ENCODE peak calls at places on chromosomes 13 and 19, in seven cellular contexts. S is cardiac fibroblast, Z is IMR-90, A is uterus, N is bronchial epithelial cell, C is body of pancreas, B is dorsolateral prefrontal cortex. G is an unnamed sample.

GRCh38 chr13:29111446-29111845 is 291.3 kb downstream of the MTUS2 start:
- DNase-seq in N (peak), A (no peak), B (no peak), C (no peak), Z (no peak), S (peak), G (no peak)

GRCh38 chr19:33376931-33377557 is 3.5 kb downstream of the CEBPG start:
- DNase-seq in Z (no peak), S (no peak), A (no peak), B (no peak), N (peak), C (no peak), G (no peak)

GRCh38 chr13:46896346-46897138 is at the start of gene HTR2A:
- DNase-seq in Z (peak), A (peak), N (no peak), C (no peak), B (peak), S (peak), G (peak)

GRCh38 chr13:59755647-59756290 is 408.0 kb downstream of the DIAPH3 start:
- DNase-seq in Z (no peak), A (no peak), S (peak), B (no peak), N (peak), C (no peak), G (no peak)

GRCh38 chr13:63209330-63210017 is 1793.8 kb upstream of the PCDH20 start:
- DNase-seq in A (no peak), B (no peak), Z (peak), S (peak), C (no peak), N (no peak), G (no peak)

GRCh38 chr19:8373867-8374813 is 10.2 kb downstream of the ANGPTL4 start:
- DNase-seq in B (no peak), A (no peak), N (no peak), C (peak), S (peak), Z (no peak), G (no peak)

GRCh38 chr19:2867025-2867991 is at the start of gene ZNF556:
- DNase-seq in Z (no peak), B (no peak), N (peak), S (no peak), C (peak), A (peak), G (peak)

GRCh38 chr13:94119360-94119936 is 360.0 kb downstream of the DCT start:
- DNase-seq in N (no peak), Z (no peak), S (no peak), B (no peak), C (peak), A (no peak), G (no peak)

GRCh38 chr19:31260171-31260933 is 88.9 kb downstream of the TSHZ3 start:
- DNase-seq in Z (no peak), A (no peak), C (no peak), N (no peak), B (no peak), S (peak), G (no peak)

GRCh38 chr13:36029171-36029570 is 102.0 kb downstream of the DCLK1 start:
- DNase-seq in N (peak), A (no peak), Z (peak), S (peak), B (no peak), C (no peak), G (no peak)

GRCh38 chr13:49530452-49530851 is 34.7 kb downstream of the PHF11 start:
- DNase-seq in B (no peak), C (no peak), S (no peak), Z (no peak), N (no peak), A (no peak), G (no peak)

GRCh38 chr19:29811125-29812079 is at the start of gene CCNE1:
- DNase-seq in S (peak), C (peak), Z (peak), N (peak), A (peak), B (peak), G (peak)

GRCh38 chr13:27118428-27119054 is 53.1 kb downstream of the USP12 start:
- DNase-seq in C (no peak), A (no peak), B (no peak), S (no peak), Z (no peak), N (no peak), G (no peak)

GRCh38 chr13:108980237-108980636 is 350.8 kb downstream of the MYO16 start:
- DNase-seq in Z (no peak), N (no peak), S (no peak), C (no peak), A (no peak), B (no peak), G (no peak)

GRCh38 chr19:4064073-4064550 is 2.6 kb downstream of the ZBTB7A start:
- DNase-seq in N (no peak), B (no peak), C (peak), A (peak), S (peak), Z (peak), G (no peak)

GRCh38 chr19:5078179-5078578 is 109.3 kb downstream of the KDM4B start:
- DNase-seq in C (no peak), N (no peak), S (no peak), A (no peak), B (peak), Z (no peak), G (no peak)

GRCh38 chr19:57934820-57935665 is at the start of gene ZNF418:
- DNase-seq in B (peak), Z (peak), C (peak), N (peak), A (peak), S (peak), G (peak)
- TF ChIP-seq CTCF in B (no peak), Z (no peak), C (no peak), N (no peak), A (no peak), S (no peak), G (no peak)

GRCh38 chr13:31015207-31015606 is 82.8 kb downstream of the TEX26 start:
- DNase-seq in N (no peak), S (no peak), Z (peak), A (no peak), C (no peak), B (no peak), G (no peak)

GRCh38 chr13:31011193-31011860 is 78.9 kb downstream of the TEX26 start:
- DNase-seq in N (no peak), S (no peak), A (no peak), C (no peak), B (no peak), Z (no peak), G (no peak)

GRCh38 chr13:31014461-31014860 is 82.0 kb downstream of the TEX26 start:
- DNase-seq in S (no peak), N (no peak), C (no peak), B (no peak), A (no peak), Z (no peak), G (no peak)

GRCh38 chr13:31009166-31009565 is 76.7 kb downstream of the TEX26 start:
- DNase-seq in N (peak), Z (no peak), B (no peak), C (no peak), S (no peak), A (no peak), G (no peak)

DNA sequence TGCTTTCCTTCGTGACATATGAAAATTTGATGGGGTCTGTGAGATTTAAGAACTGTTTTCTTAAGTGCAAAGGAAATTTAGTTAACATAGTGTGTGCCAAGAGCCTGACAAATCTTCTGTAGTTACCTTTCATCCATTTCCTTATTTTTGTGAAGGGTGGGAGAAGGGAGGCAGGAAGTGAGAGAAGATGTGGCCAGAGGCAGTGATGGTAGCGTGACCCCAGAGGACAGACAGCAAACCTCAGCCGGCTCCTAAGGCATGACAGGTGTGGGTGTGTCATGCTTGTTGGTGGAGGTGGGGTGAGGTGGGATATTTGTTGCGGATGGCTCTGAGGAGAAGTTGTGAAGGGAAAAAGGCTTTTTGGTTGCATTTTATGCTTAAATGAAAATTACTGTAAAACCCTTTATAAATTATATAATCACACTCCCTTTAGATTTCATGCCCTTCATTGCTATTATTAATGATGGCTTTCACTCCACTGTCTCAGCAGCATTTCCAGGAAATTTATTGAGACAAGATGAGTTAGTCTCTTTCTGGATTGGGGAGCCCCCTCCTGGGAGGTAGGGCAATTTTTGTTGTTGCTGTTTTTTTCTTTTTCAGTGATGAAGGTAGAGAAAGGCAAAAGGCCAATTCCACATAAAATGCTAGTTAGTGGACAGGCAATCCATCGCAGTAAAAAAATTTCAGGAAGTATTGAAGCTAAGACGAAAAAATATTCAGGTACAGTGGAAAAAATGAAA is 80.0 kb downstream of the TEX26 start:
- DNase-seq in S (peak), N (peak), C (no peak), B (no peak), A (no peak), Z (peak), G (peak)
- TF ChIP-seq CTCF in S (peak), N (no peak), C (no peak), B (peak), A (peak), Z (peak), G (no peak)

GRCh38 chr13:113929628-113930615 is 44.0 kb downstream of the C13orf46 start:
- DNase-seq in A (no peak), C (no peak), B (no peak), N (no peak), Z (no peak), S (no peak), G (no peak)
- TF ChIP-seq CTCF in A (no peak), C (no peak), B (no peak), N (no peak), Z (no peak), S (no peak), G (no peak)

DNA sequence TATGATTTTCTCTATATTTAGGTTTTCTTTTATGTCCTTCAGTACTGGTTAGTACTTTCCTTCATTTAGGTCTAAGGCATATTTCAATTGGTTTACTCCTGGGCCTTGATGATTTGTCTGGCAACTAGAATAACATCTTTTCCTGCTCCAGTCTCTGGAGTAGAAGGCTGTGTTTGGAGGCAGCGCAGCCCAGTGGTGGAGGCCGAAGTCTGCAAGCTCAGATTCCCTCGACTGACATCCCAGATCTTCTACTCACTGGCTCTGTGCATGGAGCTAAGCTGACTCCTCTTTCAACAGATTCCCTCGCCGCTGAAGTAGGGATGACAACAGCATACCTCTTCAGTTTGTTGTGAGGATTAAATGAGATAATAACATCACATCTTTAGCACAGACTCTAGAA is 141.0 kb downstream of the RAP2A start:
- DNase-seq in N (peak), C (no peak), B (no peak), A (no peak), Z (peak), S (peak), G (peak)
- TF ChIP-seq CTCF in N (peak), C (no peak), B (peak), A (no peak), Z (peak), S (peak), G (no peak)

GRCh38 chr19:9883231-9883758 is 48.2 kb downstream of the PIN1 start:
- DNase-seq in S (no peak), C (no peak), Z (no peak), B (no peak), A (no peak), N (peak), G (no peak)

GRCh38 chr19:9881720-9882119 is 46.6 kb downstream of the PIN1 start:
- DNase-seq in B (no peak), N (peak), Z (no peak), A (no peak), S (no peak), C (no peak), G (no peak)

GRCh38 chr19:9883764-9884163 is 48.6 kb downstream of the PIN1 start:
- DNase-seq in S (no peak), Z (no peak), N (no peak), C (no peak), B (no peak), A (no peak), G (no peak)

GRCh38 chr19:9885077-9885552 is 50.0 kb downstream of the PIN1 start:
- DNase-seq in C (peak), N (no peak), Z (peak), S (peak), B (peak), A (peak), G (no peak)
- TF ChIP-seq CTCF in C (no peak), N (no peak), Z (peak), S (peak), B (peak), A (peak), G (no peak)

GRCh38 chr13:84961023-84961422 is 838.2 kb downstream of the SLITRK6 start:
- DNase-seq in N (no peak), B (no peak), C (no peak), A (no peak), Z (no peak), S (no peak), G (no peak)
- TF ChIP-seq CTCF in N (no peak), B (no peak), C (no peak), A (no peak), Z (no peak), S (no peak), G (no peak)

DNA sequence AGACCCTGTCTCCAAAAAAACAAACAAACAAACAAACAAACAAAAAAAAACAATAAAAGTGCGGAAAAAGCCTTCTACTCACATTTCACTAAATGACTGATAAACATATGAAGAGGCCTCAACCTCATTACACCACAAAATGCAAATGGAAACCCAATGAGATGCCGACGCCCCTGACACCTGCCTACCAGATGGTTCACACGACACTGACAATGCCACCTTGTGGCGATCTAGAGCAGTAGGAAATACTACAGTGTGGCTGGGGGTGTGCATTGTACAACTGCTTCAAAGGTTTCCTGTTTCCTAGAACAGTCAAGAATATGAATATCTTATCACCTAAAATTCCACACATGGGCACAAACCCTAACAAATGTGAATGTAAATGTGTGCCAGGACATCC is 14.0 kb downstream of the SCGB2B2 start:
- DNase-seq in C (peak), B (no peak), A (no peak), Z (no peak), S (peak), N (peak), G (peak)
- TF ChIP-seq CTCF in C (peak), B (peak), A (no peak), Z (no peak), S (peak), N (peak), G (peak)

DNA sequence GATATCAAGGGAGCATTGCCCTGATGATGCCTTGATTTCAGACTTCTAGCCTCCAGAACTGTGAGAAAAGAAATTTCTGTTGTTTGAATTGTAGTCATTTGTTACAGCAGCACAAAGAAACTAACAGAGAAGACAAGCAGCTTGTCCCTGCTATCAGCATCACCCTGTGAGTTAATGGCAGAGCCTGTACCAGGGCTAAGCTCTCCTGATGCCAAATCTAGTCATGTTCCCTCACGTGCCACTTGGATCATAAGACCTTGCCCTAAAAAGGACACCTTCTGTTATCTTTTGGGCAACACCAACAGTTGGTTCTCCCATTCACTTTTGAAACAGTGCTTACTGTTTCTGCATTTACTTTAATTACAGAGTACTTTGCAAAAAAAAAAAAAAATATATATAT is 14.8 kb downstream of the RCBTB2 start:
- DNase-seq in C (no peak), S (no peak), Z (no peak), A (no peak), N (no peak), B (no peak), G (no peak)
- TF ChIP-seq CTCF in C (no peak), S (no peak), Z (no peak), A (no peak), N (no peak), B (no peak), G (no peak)

GRCh38 chr19:35780058-35780457 is 4.7 kb downstream of the ARHGAP33 start:
- DNase-seq in N (no peak), S (no peak), C (no peak), B (no peak), Z (no peak), A (no peak), G (no peak)

GRCh38 chr19:35781650-35782049 is 6.3 kb downstream of the ARHGAP33 start:
- DNase-seq in S (no peak), B (no peak), Z (no peak), A (no peak), N (no peak), C (no peak), G (no peak)

GRCh38 chr19:35782589-35782988 is 7.2 kb downstream of the ARHGAP33 start:
- DNase-seq in C (no peak), S (no peak), N (no peak), A (no peak), Z (no peak), B (no peak), G (no peak)

GRCh38 chr19:35779033-35779432 is 3.7 kb downstream of the ARHGAP33 start:
- DNase-seq in S (no peak), B (peak), A (no peak), N (no peak), Z (no peak), C (no peak), G (no peak)

GRCh38 chr19:35780717-35781116 is 5.4 kb downstream of the ARHGAP33 start:
- DNase-seq in C (no peak), S (no peak), A (no peak), N (no peak), Z (no peak), B (no peak), G (no peak)
- TF ChIP-seq CTCF in C (no peak), S (no peak), A (no peak), N (no peak), Z (no peak), B (no peak), G (no peak)

GRCh38 chr13:104571161-104571889 is 1505.1 kb upstream of the SLC10A2 start:
- DNase-seq in A (peak), Z (peak), B (peak), C (peak), N (peak), S (peak), G (peak)
- TF ChIP-seq CTCF in A (peak), Z (peak), B (peak), C (peak), N (peak), S (peak), G (no peak)

G was measured in activated CD8-positive, alpha-beta T cell treated with anti-CD3 and anti-CD28 coated beads for 36 hours.